ENCODE peak calls at places on chromosome 17, in four cellular contexts. V is neural progenitor cell, G is GM23248, O is PC-3. X is an unnamed sample. For H4K20me1, the result is how much of the 10 kb centered on the place peaks cover.

GRCh38 chr17:49061524-49061943 is 64.3 kb downstream of the IGF2BP1 start:
- DNase-seq in O (no peak), G (peak), V (no peak), X (no peak)

GRCh38 chr17:80063815-80064585 is 27.6 kb downstream of the CCDC40 start:
- DNase-seq in G (peak), V (no peak), O (peak), X (no peak)

GRCh38 chr17:73902416-73903181 is 258.4 kb upstream of the SDK2 start:
- DNase-seq in O (no peak), V (peak), G (no peak), X (peak)

GRCh38 chr17:46150216-46150963 is 42.8 kb downstream of the KANSL1 start:
- DNase-seq in O (no peak), V (no peak), G (no peak), X (no peak)

GRCh38 chr17:44005527-44005864 is 1.1 kb downstream of the NAGS start:
- DNase-seq in O (no peak), G (no peak), V (no peak), X (no peak)

GRCh38 chr17:32551186-32551955 is 64.6 kb downstream of the CDK5R1 start:
- DNase-seq in G (peak), V (no peak), O (peak), X (peak)

GRCh38 chr17:60506312-60506711 is 19.7 kb downstream of the APPBP2 start:
- DNase-seq in V (no peak), O (peak), G (peak), X (peak)

GRCh38 chr17:45101883-45102811 is 30.2 kb downstream of the PLCD3 start:
- DNase-seq in G (peak), V (no peak), O (no peak), X (no peak)

GRCh38 chr17:80441133-80441578 is 26.2 kb downstream of the ENDOV start:
- DNase-seq in O (peak), V (peak), G (peak), X (peak)

GRCh38 chr17:19716108-19717030 is at the start of gene SLC47A2:
- DNase-seq in O (peak), V (peak), G (no peak), X (no peak)

GRCh38 chr17:68035131-68035522 is 408 bp upstream of the KPNA2 start:
- DNase-seq in O (no peak), V (peak), G (peak), X (no peak)

GRCh38 chr17:74210191-74211140 is 2.9 kb upstream of the TTYH2 start:
- DNase-seq in O (peak), G (peak), V (peak), X (peak)

GRCh38 chr17:62767997-62768396 is 40.1 kb downstream of the MARCHF10 start:
- DNase-seq in G (no peak), O (no peak), V (no peak), X (no peak)

GRCh38 chr17:44924107-44924544 is 8.8 kb upstream of the GFAP start:
- DNase-seq in O (no peak), G (no peak), V (no peak), X (no peak)

GRCh38 chr17:16878084-16878483 is 93.8 kb downstream of the TNFRSF13B start:
- DNase-seq in V (no peak), O (no peak), G (no peak), X (no peak)

GRCh38 chr17:63369233-63369632 is 76.9 kb downstream of the CYB561 start:
- DNase-seq in G (peak), O (no peak), V (no peak), X (no peak)

GRCh38 chr17:10022416-10022815 is 117.3 kb upstream of the RCVRN start:
- DNase-seq in O (no peak), G (no peak), V (peak), X (no peak)

GRCh38 chr17:64496348-64496785 is 487 bp downstream of the POLG2 start:
- DNase-seq in G (peak), O (peak), V (no peak), X (no peak)

GRCh38 chr17:74324521-74324920 is 1.5 kb upstream of the KIF19 start:
- DNase-seq in O (no peak), G (no peak), V (no peak), X (no peak)

GRCh38 chr17:70434536-70435490 is 265.5 kb downstream of the KCNJ2 start:
- DNase-seq in V (no peak), O (no peak), G (no peak), X (no peak)

GRCh38 chr17:17235212-17236174 is 1.5 kb downstream of the FLCN start:
- DNase-seq in G (peak), O (peak), V (no peak), X (no peak)

GRCh38 chr17:35664685-35665084 is 66.8 kb upstream of the RASL10B start:
- DNase-seq in V (no peak), O (no peak), G (no peak), X (no peak)

GRCh38 chr17:35668807-35669206 is 62.6 kb upstream of the RASL10B start:
- DNase-seq in O (no peak), V (no peak), G (no peak), X (no peak)

GRCh38 chr17:35666967-35667552 is 64.4 kb upstream of the RASL10B start:
- DNase-seq in V (no peak), G (peak), O (no peak), X (no peak)

GRCh38 chr17:35665662-35666061 is 65.8 kb upstream of the RASL10B start:
- DNase-seq in O (no peak), V (no peak), G (no peak), X (no peak)

DNA sequence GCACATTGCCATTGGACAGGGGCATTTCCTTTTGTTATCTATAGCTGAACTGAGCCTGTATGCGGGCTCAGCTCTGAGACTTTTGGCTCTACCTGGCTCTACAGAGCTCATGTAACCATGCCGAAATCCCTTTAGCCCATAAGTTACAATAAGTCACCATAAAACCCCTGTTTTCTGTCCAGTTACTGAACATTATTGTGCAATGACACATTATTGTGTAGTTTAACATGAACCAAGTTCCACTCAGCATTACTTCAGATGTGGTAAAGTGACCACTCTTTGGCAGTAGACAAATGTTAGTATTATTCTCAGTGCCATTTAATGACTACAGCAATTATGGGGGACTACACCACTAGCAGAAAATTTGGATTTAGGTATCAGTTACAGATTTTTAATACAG is 65.4 kb upstream of the RASL10B start:
- DNase-seq in O (no peak), V (no peak), G (peak), X (no peak)
- TF ChIP-seq EZH2 in O (no peak), V (no peak), G (no peak), X (no peak)

GRCh38 chr17:1413281-1413791 is 13.3 kb upstream of the YWHAE start:
- DNase-seq in G (peak), O (peak), V (no peak), X (no peak)

GRCh38 chr17:1414001-1414574 is 14.1 kb upstream of the YWHAE start:
- DNase-seq in O (no peak), G (no peak), V (no peak), X (no peak)

GRCh38 chr17:1412185-1413110 is 12.4 kb upstream of the YWHAE start:
- DNase-seq in V (no peak), O (no peak), G (no peak), X (no peak)

GRCh38 chr17:1416414-1416813 is 16.4 kb upstream of the YWHAE start:
- DNase-seq in O (no peak), V (no peak), G (no peak), X (no peak)

GRCh38 chr17:1414634-1415033 is 14.6 kb upstream of the YWHAE start:
- DNase-seq in O (no peak), G (no peak), V (no peak), X (no peak)
- H4K20me1 ChIP-seq in O (under half), G (under half), V (under half), X (under half)

GRCh38 chr17:38605852-38606645 is at the start of gene SRCIN1:
- DNase-seq in V (peak), G (peak), O (peak), X (peak)

GRCh38 chr17:38605230-38605851 is 411 bp downstream of the SRCIN1 start:
- DNase-seq in G (no peak), V (peak), O (no peak), X (no peak)

GRCh38 chr17:38602862-38603785 is 2.6 kb downstream of the SRCIN1 start:
- DNase-seq in G (no peak), O (no peak), V (peak), X (no peak)

GRCh38 chr17:38603786-38604478 is 1.8 kb downstream of the SRCIN1 start:
- DNase-seq in V (no peak), G (no peak), O (no peak), X (no peak)

DNA sequence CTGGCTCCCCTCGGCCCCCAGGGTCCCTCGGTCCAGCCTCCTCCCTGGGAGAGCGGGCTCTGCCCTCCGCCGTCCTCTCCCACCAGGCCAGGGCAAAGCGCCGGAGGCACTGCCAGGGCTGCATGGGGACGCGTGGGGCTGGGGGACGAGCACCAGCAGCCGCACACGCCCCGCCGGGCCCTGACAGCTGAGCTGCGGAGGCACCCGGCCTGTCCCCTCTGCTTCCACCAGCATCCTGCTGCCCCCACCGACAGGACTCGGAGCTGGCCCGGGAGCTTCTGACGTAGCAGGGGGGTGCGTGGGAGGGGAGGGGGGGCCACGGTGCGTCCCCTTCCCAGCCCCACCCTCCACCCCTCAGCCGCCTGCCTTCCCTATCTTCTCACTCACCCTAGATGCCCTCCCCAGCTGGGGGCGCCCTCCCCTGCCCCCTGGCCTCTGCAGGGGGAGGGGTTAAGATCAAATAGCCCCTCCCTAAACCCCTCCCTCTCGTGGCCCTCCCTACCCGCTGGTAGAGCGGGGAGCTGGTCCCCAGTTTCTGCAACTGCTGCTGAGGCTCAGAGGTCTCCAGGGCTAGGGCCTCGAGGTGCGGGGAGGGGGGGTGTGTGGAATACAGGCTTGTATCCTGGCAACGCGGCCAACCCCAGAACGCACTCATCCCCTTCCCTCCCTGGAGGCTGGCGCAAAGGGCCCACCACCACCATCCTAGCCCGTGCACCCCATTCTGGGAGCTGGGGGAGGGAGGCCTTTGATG is 1.1 kb downstream of the SRCIN1 start:
- DNase-seq in O (no peak), G (peak), V (peak), X (peak)
- TF ChIP-seq EZH2 in O (no peak), G (no peak), V (no peak), X (no peak)

GRCh38 chr17:50079334-50080095 is 15.6 kb upstream of the PDK2 start:
- DNase-seq in O (peak), V (peak), G (peak), X (no peak)

GRCh38 chr17:50076221-50076590 is 18.9 kb upstream of the PDK2 start:
- DNase-seq in V (no peak), O (no peak), G (no peak), X (no peak)

GRCh38 chr17:50076591-50077235 is 18.4 kb upstream of the PDK2 start:
- DNase-seq in V (peak), O (no peak), G (no peak), X (no peak)

GRCh38 chr17:50080096-50080480 is 15.1 kb upstream of the PDK2 start:
- DNase-seq in O (no peak), G (no peak), V (no peak), X (no peak)

DNA sequence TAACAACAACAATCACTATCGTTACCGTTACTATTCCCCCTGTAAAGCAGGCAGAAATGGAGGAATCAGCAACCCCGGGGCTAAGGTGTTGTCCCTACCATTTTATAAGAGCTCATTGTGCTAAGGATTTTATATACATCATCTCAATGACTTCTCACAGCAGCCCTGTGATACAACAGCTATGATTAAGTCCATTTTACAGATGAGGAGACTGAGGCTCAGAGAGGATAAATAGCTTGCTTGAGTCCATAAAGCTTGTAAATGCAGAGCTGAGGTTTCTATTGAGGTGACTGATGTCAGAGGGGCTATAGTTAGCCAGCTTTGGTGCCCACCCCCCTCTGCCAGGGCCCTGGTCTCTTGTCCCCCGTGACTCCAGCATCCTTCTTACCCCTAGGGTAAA is 16.7 kb upstream of the PDK2 start:
- DNase-seq in O (no peak), G (no peak), V (no peak), X (no peak)
- H4K20me1 ChIP-seq in O (under half), G (under half), V (under half), X (under half)

GRCh38 chr17:78826426-78826825 is 14.2 kb downstream of the USP36 start:
- DNase-seq in G (peak), O (no peak), V (no peak), X (no peak)

GRCh38 chr17:78824240-78824639 is 16.4 kb downstream of the USP36 start:
- DNase-seq in O (no peak), G (no peak), V (no peak), X (no peak)

GRCh38 chr17:78826836-78827509 is 13.6 kb downstream of the USP36 start:
- DNase-seq in G (no peak), O (no peak), V (no peak), X (no peak)

GRCh38 chr17:78823282-78824046 is 17.1 kb downstream of the USP36 start:
- DNase-seq in O (no peak), G (no peak), V (peak), X (no peak)

GRCh38 chr17:78825696-78826095 is 14.9 kb downstream of the USP36 start:
- DNase-seq in V (no peak), O (no peak), G (no peak), X (no peak)
- TF ChIP-seq EZH2 in V (no peak), O (no peak), G (no peak), X (no peak)

X was measured in MM.1S.